ENCODE peak calls at places on chromosomes 4 and X, in five cellular contexts. One of them, this sample, is unnamed. For H3K4me1, the result is how much of the 10 kb centered on the place peaks cover.

GRCh38 chr4:81758865-81759264 is 287.2 kb upstream of the RASGEF1B start:
- DNase-seq in tibial nerve: no peak
- DNase-seq in breast epithelium: no peak
- DNase-seq in colonic mucosa: no peak
- DNase-seq in OCI-LY7: no peak
- DNase-seq in this sample: no peak

GRCh38 chrX:111353810-111354209 is 58.2 kb downstream of the DCX start:
- DNase-seq in OCI-LY7: no peak
- DNase-seq in breast epithelium: no peak
- DNase-seq in tibial nerve: no peak
- DNase-seq in colonic mucosa: no peak
- DNase-seq in this sample: no peak

GRCh38 chrX:84118769-84119168 is 69.2 kb downstream of the RPS6KA6 start:
- DNase-seq in OCI-LY7: no peak
- DNase-seq in tibial nerve: no peak
- DNase-seq in breast epithelium: no peak
- DNase-seq in colonic mucosa: no peak
- DNase-seq in this sample: no peak

GRCh38 chr4:33566649-33567048 is 2677.7 kb downstream of the ARAP2 start:
- DNase-seq in OCI-LY7: no peak
- DNase-seq in breast epithelium: no peak
- DNase-seq in colonic mucosa: no peak
- DNase-seq in tibial nerve: no peak
- DNase-seq in this sample: no peak

GRCh38 chr4:1302159-1302558 is 12.5 kb downstream of the MAEA start:
- DNase-seq in OCI-LY7: no peak
- DNase-seq in breast epithelium: no peak
- DNase-seq in colonic mucosa: no peak
- DNase-seq in tibial nerve: no peak
- DNase-seq in this sample: no peak

GRCh38 chrX:140123446-140123845 is 158.1 kb upstream of the CXorf66 start:
- DNase-seq in tibial nerve: no peak
- DNase-seq in OCI-LY7: no peak
- DNase-seq in breast epithelium: no peak
- DNase-seq in colonic mucosa: no peak
- DNase-seq in this sample: peak

GRCh38 chr4:160423879-160424451 is 1321.1 kb downstream of the RAPGEF2 start:
- DNase-seq in tibial nerve: no peak
- DNase-seq in breast epithelium: no peak
- DNase-seq in OCI-LY7: no peak
- DNase-seq in colonic mucosa: no peak
- DNase-seq in this sample: no peak

GRCh38 chrX:19630228-19630627 is 114.9 kb upstream of the MAP3K15 start:
- DNase-seq in breast epithelium: no peak
- DNase-seq in OCI-LY7: peak
- DNase-seq in colonic mucosa: no peak
- DNase-seq in tibial nerve: no peak
- DNase-seq in this sample: no peak

GRCh38 chr4:39044947-39045734 is 12.9 kb upstream of the TMEM156 start:
- DNase-seq in breast epithelium: no peak
- DNase-seq in colonic mucosa: no peak
- DNase-seq in tibial nerve: no peak
- DNase-seq in OCI-LY7: peak
- DNase-seq in this sample: peak

GRCh38 chr4:83124079-83124780 is 9.7 kb upstream of the PLAC8 start:
- DNase-seq in breast epithelium: no peak
- DNase-seq in colonic mucosa: no peak
- DNase-seq in OCI-LY7: no peak
- DNase-seq in tibial nerve: no peak
- DNase-seq in this sample: peak

GRCh38 chr4:123867910-123868587 is 471.5 kb downstream of the SPRY1 start:
- DNase-seq in breast epithelium: no peak
- DNase-seq in tibial nerve: no peak
- DNase-seq in colonic mucosa: no peak
- DNase-seq in OCI-LY7: no peak
- DNase-seq in this sample: no peak

GRCh38 chrX:18173494-18174180 is 47.0 kb downstream of the BEND2 start:
- DNase-seq in breast epithelium: no peak
- DNase-seq in colonic mucosa: no peak
- DNase-seq in OCI-LY7: no peak
- DNase-seq in tibial nerve: no peak
- DNase-seq in this sample: no peak

GRCh38 chrX:74579597-74580209 is 34.7 kb downstream of the RLIM start:
- DNase-seq in tibial nerve: no peak
- DNase-seq in breast epithelium: no peak
- DNase-seq in colonic mucosa: no peak
- DNase-seq in OCI-LY7: no peak
- DNase-seq in this sample: no peak

GRCh38 chr4:123599920-123600394 is 203.4 kb downstream of the SPRY1 start:
- DNase-seq in colonic mucosa: peak
- DNase-seq in tibial nerve: peak
- DNase-seq in OCI-LY7: peak
- DNase-seq in breast epithelium: peak
- DNase-seq in this sample: peak

GRCh38 chr4:166165829-166166420 is 292.9 kb downstream of the TLL1 start:
- DNase-seq in OCI-LY7: peak
- DNase-seq in tibial nerve: peak
- DNase-seq in colonic mucosa: peak
- DNase-seq in breast epithelium: no peak
- DNase-seq in this sample: peak

GRCh38 chr4:80007745-80008149 is 65.3 kb downstream of the ANTXR2 start:
- DNase-seq in colonic mucosa: no peak
- DNase-seq in tibial nerve: no peak
- DNase-seq in breast epithelium: no peak
- DNase-seq in OCI-LY7: no peak
- DNase-seq in this sample: no peak

GRCh38 chr4:169957785-169958184 is 68.4 kb downstream of the MFAP3L start:
- DNase-seq in colonic mucosa: no peak
- DNase-seq in breast epithelium: no peak
- DNase-seq in OCI-LY7: no peak
- DNase-seq in tibial nerve: no peak
- DNase-seq in this sample: no peak

GRCh38 chr4:114040319-114041116 is 61.1 kb upstream of the ARSJ start:
- DNase-seq in breast epithelium: no peak
- DNase-seq in OCI-LY7: no peak
- DNase-seq in tibial nerve: no peak
- DNase-seq in colonic mucosa: no peak
- DNase-seq in this sample: no peak

GRCh38 chr4:7045961-7046921 is 3.1 kb downstream of the TADA2B start:
- DNase-seq in colonic mucosa: no peak
- DNase-seq in tibial nerve: no peak
- DNase-seq in OCI-LY7: peak
- DNase-seq in breast epithelium: no peak
- DNase-seq in this sample: no peak

GRCh38 chr4:120720354-120720753 is 202.2 kb downstream of the PRDM5 start:
- DNase-seq in tibial nerve: no peak
- DNase-seq in breast epithelium: no peak
- DNase-seq in OCI-LY7: peak
- DNase-seq in colonic mucosa: no peak
- DNase-seq in this sample: no peak

GRCh38 chr4:101685126-101685525 is 105.4 kb upstream of the BANK1 start:
- DNase-seq in breast epithelium: no peak
- DNase-seq in colonic mucosa: no peak
- DNase-seq in OCI-LY7: no peak
- DNase-seq in tibial nerve: no peak
- DNase-seq in this sample: no peak

GRCh38 chrX:1411331-1411730 is 19.4 kb upstream of the SLC25A6 start:
- DNase-seq in breast epithelium: no peak
- DNase-seq in tibial nerve: no peak
- DNase-seq in OCI-LY7: no peak
- DNase-seq in colonic mucosa: no peak
- DNase-seq in this sample: no peak

GRCh38 chr4:142126890-142127497 is 490.6 kb downstream of the IL15 start:
- DNase-seq in tibial nerve: peak
- DNase-seq in breast epithelium: peak
- DNase-seq in OCI-LY7: peak
- DNase-seq in colonic mucosa: peak
- DNase-seq in this sample: peak

GRCh38 chr4:37989398-37990260 is 29.4 kb downstream of the PTTG2 start:
- DNase-seq in tibial nerve: no peak
- DNase-seq in colonic mucosa: no peak
- DNase-seq in OCI-LY7: peak
- DNase-seq in breast epithelium: no peak
- DNase-seq in this sample: no peak

GRCh38 chr4:39469429-39470077 is 10.7 kb downstream of the LIAS start:
- DNase-seq in breast epithelium: no peak
- DNase-seq in tibial nerve: peak
- DNase-seq in OCI-LY7: peak
- DNase-seq in colonic mucosa: peak
- DNase-seq in this sample: peak

GRCh38 chrX:20513185-20513584 is 246.5 kb upstream of the RPS6KA3 start:
- DNase-seq in colonic mucosa: no peak
- DNase-seq in tibial nerve: no peak
- DNase-seq in OCI-LY7: no peak
- DNase-seq in breast epithelium: no peak
- DNase-seq in this sample: no peak

GRCh38 chrX:11664211-11664888 is 1.4 kb downstream of the ARHGAP6 start:
- DNase-seq in breast epithelium: no peak
- DNase-seq in OCI-LY7: no peak
- DNase-seq in tibial nerve: no peak
- DNase-seq in colonic mucosa: no peak
- DNase-seq in this sample: no peak

DNA sequence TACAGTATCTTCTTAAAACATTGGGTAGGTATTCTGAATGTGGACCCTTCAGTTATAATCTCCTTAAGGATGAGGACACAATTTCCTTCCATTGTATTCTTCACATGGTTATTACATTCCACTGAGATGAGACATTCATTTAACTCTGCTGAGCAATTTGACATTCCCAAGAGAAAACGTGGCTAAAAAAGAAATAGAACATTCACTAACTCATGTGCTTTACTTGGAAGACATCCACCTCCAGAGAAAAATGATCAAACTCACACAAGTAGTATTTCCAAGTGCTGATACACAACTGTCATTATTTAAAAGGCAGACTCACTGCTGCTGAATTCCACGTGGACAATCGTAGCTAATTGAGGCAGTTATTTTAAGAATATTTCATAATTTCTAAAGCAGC is 227.9 kb upstream of the ANKRD50 start:
- DNase-seq in colonic mucosa: no peak
- DNase-seq in OCI-LY7: no peak
- DNase-seq in breast epithelium: no peak
- DNase-seq in tibial nerve: peak
- DNase-seq in this sample: no peak
- H3K27ac ChIP-seq in colonic mucosa: no peak
- H3K27ac ChIP-seq in OCI-LY7: no peak
- H3K27ac ChIP-seq in breast epithelium: peak
- H3K27ac ChIP-seq in tibial nerve: peak
- H3K27ac ChIP-seq in this sample: no peak

DNA sequence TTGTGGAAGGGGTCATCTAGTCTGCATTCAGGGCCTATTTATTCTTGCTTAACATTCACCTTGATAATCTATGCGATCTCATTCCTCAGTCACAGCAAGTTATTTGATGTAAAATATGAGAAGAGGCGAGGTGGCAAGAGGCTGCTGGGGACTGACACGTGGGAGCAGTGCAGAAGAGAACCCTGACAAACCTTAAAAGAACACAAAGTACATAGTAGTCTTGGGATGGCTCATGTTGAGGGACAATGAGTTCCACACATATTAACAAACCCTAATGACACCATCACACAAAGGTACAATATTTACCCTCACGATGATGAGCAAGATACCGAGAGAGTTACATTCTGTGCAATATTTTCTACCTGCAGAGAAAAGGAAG is 57.5 kb downstream of the MAML3 start:
- DNase-seq in tibial nerve: no peak
- DNase-seq in OCI-LY7: no peak
- DNase-seq in breast epithelium: no peak
- DNase-seq in colonic mucosa: no peak
- DNase-seq in this sample: no peak
- H3K4me1 ChIP-seq in tibial nerve: under half
- H3K4me1 ChIP-seq in OCI-LY7: under half
- H3K4me1 ChIP-seq in breast epithelium: under half
- H3K4me1 ChIP-seq in colonic mucosa: under half
- H3K4me1 ChIP-seq in this sample: under half

DNA sequence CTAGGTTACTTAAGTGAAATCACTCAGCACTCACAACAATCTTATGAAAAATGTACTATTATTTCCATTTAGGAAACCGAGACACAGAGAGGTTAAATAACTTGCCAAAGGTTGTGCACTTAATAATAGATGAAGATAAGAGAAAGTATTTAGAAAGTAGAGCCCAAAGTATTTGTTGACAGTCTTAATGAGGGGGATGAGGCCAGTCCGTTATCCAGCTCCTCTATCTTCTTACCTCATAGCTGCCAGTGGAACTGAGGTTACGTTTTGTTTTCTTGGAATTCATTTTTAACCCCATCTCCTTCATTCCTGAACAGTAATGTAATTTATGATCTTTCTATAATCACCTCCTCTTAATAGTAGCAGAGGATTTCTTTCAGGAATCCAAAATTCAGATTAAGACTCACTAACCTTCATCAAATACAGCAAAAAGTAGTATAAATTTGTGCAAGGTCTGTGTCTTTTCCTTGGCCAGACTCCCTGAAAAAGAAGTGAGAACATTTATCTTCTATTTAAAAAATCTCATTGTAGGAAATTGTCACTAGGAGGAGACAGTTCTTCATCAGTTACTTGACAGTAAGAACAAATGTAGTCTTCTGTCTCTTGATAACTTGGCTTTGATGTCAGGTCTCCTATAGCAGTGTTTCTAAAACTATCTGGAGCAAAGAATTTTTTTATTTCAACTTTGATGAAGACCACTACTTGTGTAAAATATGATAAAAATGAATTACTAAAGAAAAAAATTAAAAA is 35.5 kb downstream of the F8 start:
- DNase-seq in colonic mucosa: no peak
- DNase-seq in breast epithelium: no peak
- DNase-seq in OCI-LY7: peak
- DNase-seq in tibial nerve: no peak
- DNase-seq in this sample: no peak
- TF ChIP-seq CTCF in colonic mucosa: no peak
- TF ChIP-seq CTCF in breast epithelium: no peak
- TF ChIP-seq CTCF in OCI-LY7: peak
- TF ChIP-seq CTCF in tibial nerve: no peak
- TF ChIP-seq CTCF in this sample: no peak

GRCh38 chrX:122219226-122219625 is 964.9 kb upstream of the GRIA3 start:
- DNase-seq in breast epithelium: no peak
- DNase-seq in tibial nerve: no peak
- DNase-seq in colonic mucosa: no peak
- DNase-seq in OCI-LY7: no peak
- DNase-seq in this sample: no peak

GRCh38 chrX:122219735-122220134 is 964.3 kb upstream of the GRIA3 start:
- DNase-seq in tibial nerve: no peak
- DNase-seq in breast epithelium: no peak
- DNase-seq in OCI-LY7: no peak
- DNase-seq in colonic mucosa: no peak
- DNase-seq in this sample: no peak

GRCh38 chrX:122218666-122219065 is 965.4 kb upstream of the GRIA3 start:
- DNase-seq in colonic mucosa: no peak
- DNase-seq in tibial nerve: no peak
- DNase-seq in OCI-LY7: no peak
- DNase-seq in breast epithelium: no peak
- DNase-seq in this sample: no peak

GRCh38 chrX:122220644-122221373 is 963.3 kb upstream of the GRIA3 start:
- DNase-seq in OCI-LY7: no peak
- DNase-seq in colonic mucosa: no peak
- DNase-seq in breast epithelium: no peak
- DNase-seq in tibial nerve: no peak
- DNase-seq in this sample: no peak
- H3K27ac ChIP-seq in OCI-LY7: no peak
- H3K27ac ChIP-seq in colonic mucosa: no peak
- H3K27ac ChIP-seq in breast epithelium: no peak
- H3K27ac ChIP-seq in tibial nerve: no peak
- H3K27ac ChIP-seq in this sample: no peak

This sample was measured in adrenal gland.